ENCODE peak calls at places on chromosomes 11 and 22, in six cellular contexts. I, M, A, W, K and S are unnamed samples.

GRCh38 chr11:114132427-114132826 is 72.9 kb downstream of the ZBTB16 start:
- DNase-seq in I (no peak), M (no peak), A (no peak), W (peak; percentile 15), K (no peak), S (no peak)

GRCh38 chr11:86183694-86184093 is 60.9 kb upstream of the EED start:
- DNase-seq in I (no peak), M (no peak), A (no peak), W (no peak), K (no peak), S (no peak)

GRCh38 chr11:3907590-3907989 is 52.1 kb downstream of the STIM1 start:
- DNase-seq in I (no peak), M (no peak), A (no peak), W (no peak), K (no peak), S (no peak)

GRCh38 chr11:113926273-113927183 is 21.9 kb downstream of the HTR3B start:
- DNase-seq in I (no peak), M (no peak), A (no peak), W (no peak), K (peak; percentile 16), S (no peak)

GRCh38 chr11:129090056-129090455 is 102.1 kb downstream of the ARHGAP32 start:
- DNase-seq in I (no peak), M (no peak), A (no peak), W (no peak), K (no peak), S (no peak)

GRCh38 chr11:119772581-119772980 is 43.6 kb upstream of the NECTIN1 start:
- DNase-seq in I (no peak), M (no peak), A (no peak), W (no peak), K (no peak), S (no peak)

GRCh38 chr11:32173435-32173834 is 82.6 kb downstream of the RCN1 start:
- DNase-seq in I (peak; percentile 55), M (peak; percentile 13), A (no peak), W (peak; percentile 48), K (peak; percentile 41), S (no peak)

GRCh38 chr22:44723801-44724200 is 21.8 kb downstream of the PRR5 start:
- DNase-seq in I (peak; percentile 50), M (no peak), A (no peak), W (no peak), K (peak; percentile 54), S (no peak)

GRCh38 chr11:88206746-88207145 is 31.5 kb upstream of the RAB38 start:
- DNase-seq in I (no peak), M (no peak), A (no peak), W (no peak), K (no peak), S (no peak)

GRCh38 chr11:61026121-61027031 is 54.9 kb downstream of the CD6 start:
- DNase-seq in I (no peak), M (no peak), A (no peak), W (no peak), K (no peak), S (no peak)

GRCh38 chr11:134951305-134951700 is 539.3 kb upstream of the B3GAT1 start:
- DNase-seq in I (peak; percentile 16), M (peak; percentile 19), A (peak; percentile 78), W (no peak), K (no peak), S (no peak)

GRCh38 chr11:128956401-128957203 is 13.9 kb upstream of the TP53AIP1 start:
- DNase-seq in I (peak; percentile 77), M (no peak), A (no peak), W (no peak), K (peak; percentile 76), S (no peak)

GRCh38 chr22:39223091-39223710 is 21.6 kb downstream of the PDGFB start:
- DNase-seq in I (no peak), M (no peak), A (no peak), W (no peak), K (no peak), S (no peak)

GRCh38 chr11:44017443-44018126 is 30.2 kb upstream of the ACCSL start:
- DNase-seq in I (no peak), M (no peak), A (peak; percentile 81), W (peak; percentile 48), K (no peak), S (peak; percentile 65)

GRCh38 chr11:123054301-123055065 is 7.5 kb downstream of the HSPA8 start:
- DNase-seq in I (peak; percentile 68), M (no peak), A (no peak), W (peak; percentile 39), K (peak; percentile 70), S (no peak)

GRCh38 chr22:46379301-46379930 is 43.9 kb downstream of the TRMU start:
- DNase-seq in I (no peak), M (no peak), A (no peak), W (no peak), K (peak; percentile 67), S (no peak)
- H3K27ac ChIP-seq in I (no peak overlapping the region), M (no peak overlapping the region), A (no peak overlapping the region), W (no peak overlapping the region), K (peak overlapping the region; percentile 91), S (no peak overlapping the region)

GRCh38 chr22:30025187-30025586 is 55.1 kb upstream of the HORMAD2 start:
- DNase-seq in I (no peak), M (no peak), A (no peak), W (no peak), K (no peak), S (no peak)
- H3K4me3 ChIP-seq in I (no peak overlapping the region), M (no peak overlapping the region), A (no peak overlapping the region), W (no peak overlapping the region), K (no peak overlapping the region), S (no peak overlapping the region)

GRCh38 chr22:46069518-46070214 is 80.7 kb upstream of the PPARA start:
- DNase-seq in I (peak; percentile 92), M (peak; percentile 91), A (peak; percentile 97), W (peak; percentile 96), K (peak; percentile 96), S (no peak)

GRCh38 chr22:46072030-46072881 is 78.1 kb upstream of the PPARA start:
- DNase-seq in I (peak; percentile 55), M (peak; percentile 56), A (no peak), W (peak; percentile 78), K (no peak), S (no peak)

GRCh38 chr22:46071451-46072029 is 78.8 kb upstream of the PPARA start:
- DNase-seq in I (peak; percentile 92), M (peak; percentile 93), A (peak; percentile 97), W (peak; percentile 96), K (peak; percentile 92), S (no peak)

GRCh38 chr22:46070215-46070721 is 80.1 kb upstream of the PPARA start:
- DNase-seq in I (peak; percentile 52), M (peak; percentile 85), A (no peak), W (peak; percentile 91), K (peak; percentile 80), S (no peak)

GRCh38 chr22:46070722-46071450 is 79.4 kb upstream of the PPARA start:
- DNase-seq in I (peak; percentile 57), M (peak; percentile 69), A (no peak), W (peak; percentile 53), K (peak; percentile 63), S (no peak)
- TF ChIP-seq POLR2A in I (no peak), M (peak; percentile 74), A (peak; percentile 42), W (no peak), K (no peak), S (no peak)

DNA sequence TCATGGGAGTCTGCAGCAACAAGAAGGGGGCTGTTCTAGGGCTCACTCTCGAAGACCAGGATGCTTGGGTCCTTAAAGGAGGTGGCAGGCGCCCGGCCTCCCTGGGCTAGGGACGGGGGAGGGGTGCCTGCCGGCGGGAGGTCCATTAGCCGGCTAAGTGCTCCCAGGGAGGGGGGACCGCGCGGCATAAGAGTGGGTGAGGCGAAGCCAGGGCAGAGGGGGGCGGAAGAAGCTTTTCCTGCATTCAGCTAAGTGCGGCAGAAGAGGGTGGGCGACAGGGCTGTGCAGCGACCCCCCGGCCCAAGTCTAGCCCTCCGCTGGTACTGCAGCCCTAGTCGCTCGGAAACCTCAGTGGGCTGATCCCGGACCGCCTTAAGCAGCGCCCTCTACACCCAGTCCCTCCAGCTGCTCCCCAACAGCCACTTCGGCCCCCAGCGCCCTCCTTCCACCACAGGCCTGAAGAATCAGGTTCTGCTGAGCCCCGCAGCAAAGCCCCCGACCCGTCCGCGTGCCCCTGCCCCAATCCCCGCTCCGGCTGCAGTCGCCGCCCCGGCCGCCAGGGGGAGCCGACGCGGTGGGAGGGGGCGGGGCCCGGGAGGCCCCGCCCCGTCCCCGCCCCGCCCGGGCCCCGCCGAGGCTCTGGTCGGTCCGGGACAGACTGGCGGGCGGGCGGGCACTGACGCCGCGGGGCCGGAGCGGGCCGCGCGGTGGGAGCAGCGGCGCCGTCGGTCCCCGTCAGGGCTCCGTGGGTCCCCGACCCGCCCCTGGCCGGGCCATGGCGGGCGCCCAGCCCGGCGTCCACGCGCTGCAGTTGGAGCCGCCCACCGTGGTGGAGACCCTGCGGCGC is at the start of gene PLCB3:
- DNase-seq in I (peak; percentile 40), M (no peak), A (no peak), W (no peak), K (no peak), S (no peak)
- H3K27ac ChIP-seq in I (peak within 1 kb of the TSS; percentile 49), M (peak within 1 kb of the TSS; percentile 77), A (peak within 1 kb of the TSS; percentile 83), W (peak within 1 kb of the TSS; percentile 11), K (peak within 1 kb of the TSS; percentile 94), S (peak within 1 kb of the TSS; percentile 78)

GRCh38 chr11:62677160-62677559 is 1.7 kb downstream of the UBXN1 start:
- DNase-seq in I (no peak), M (no peak), A (no peak), W (no peak), K (no peak), S (no peak)

GRCh38 chr11:62678433-62678769 is 472 bp downstream of the UBXN1 start:
- DNase-seq in I (no peak), M (no peak), A (no peak), W (no peak), K (no peak), S (no peak)

GRCh38 chr11:62680825-62681240 is 2.0 kb upstream of the UBXN1 start:
- DNase-seq in I (peak; percentile 79), M (peak; percentile 69), A (no peak), W (peak; percentile 66), K (peak; percentile 88), S (no peak)

GRCh38 chr11:62677709-62678108 is 1.2 kb downstream of the UBXN1 start:
- DNase-seq in I (no peak), M (no peak), A (no peak), W (no peak), K (no peak), S (no peak)

DNA sequence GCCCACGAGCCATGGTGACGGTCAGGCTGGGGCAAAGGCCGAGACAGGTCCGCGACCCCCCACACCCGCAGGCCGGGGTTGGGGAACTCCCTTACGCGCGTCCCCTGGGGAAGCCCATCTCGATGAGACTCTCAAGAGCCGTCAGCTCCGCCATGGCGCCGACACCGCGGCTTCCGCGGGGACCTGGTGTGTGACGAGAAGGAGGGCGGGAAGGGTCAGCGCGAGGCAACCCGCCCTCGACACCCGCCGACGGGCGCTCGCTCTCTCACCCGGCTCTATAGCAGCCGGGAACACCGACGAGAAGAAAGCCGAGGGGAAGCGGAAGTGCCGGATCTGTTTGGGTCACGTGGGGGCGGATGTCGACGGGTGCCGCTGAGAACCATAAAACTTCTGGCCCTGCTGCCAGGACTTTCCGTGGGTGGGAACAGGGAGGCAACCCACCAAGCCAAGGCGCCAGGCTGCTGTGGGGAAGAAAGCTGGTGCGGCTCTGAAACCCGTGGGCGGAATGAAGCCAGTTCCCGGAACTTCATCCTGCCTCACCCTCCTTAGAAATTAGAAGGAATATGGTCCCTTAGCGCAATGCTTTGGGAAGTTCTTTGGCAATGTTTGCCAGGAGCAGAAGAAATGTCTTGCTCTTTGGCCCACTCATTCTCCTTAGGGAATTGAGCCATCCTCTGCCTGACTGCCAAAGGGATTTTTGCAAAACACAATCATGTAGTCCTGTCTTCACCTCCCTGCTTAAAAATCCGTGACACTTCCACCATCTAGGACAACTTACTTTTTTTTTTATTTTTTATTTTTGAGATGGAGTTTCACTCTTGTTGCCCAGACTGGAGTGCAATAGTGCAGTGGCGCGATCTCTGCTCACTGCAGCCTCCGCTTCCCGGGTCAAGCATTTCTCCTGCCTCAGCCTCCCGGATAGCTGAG is at the start of gene UBXN1:
- DNase-seq in I (peak; percentile 89), M (peak; percentile 92), A (peak; percentile 98), W (peak; percentile 91), K (peak; percentile 87), S (no peak)
- H3K4me3 ChIP-seq in I (peak within 1 kb of the TSS; percentile 79), M (peak within 1 kb of the TSS; percentile 98), A (peak within 1 kb of the TSS; percentile 93), W (peak within 1 kb of the TSS; percentile 92), K (peak within 1 kb of the TSS; percentile 67), S (peak within 1 kb of the TSS; percentile 98)